ENCODE peak calls at places on chromosome 5, in four cellular contexts. D, Y, W and Q are unnamed samples.

GRCh38 chr5:179212870-179213269 is 132.4 kb downstream of the ADAMTS2 start:
- DNase-seq in D (no peak), Y (peak), W (no peak), Q (no peak)

GRCh38 chr5:130773813-130774212 is 391.2 kb downstream of the HINT1 start:
- DNase-seq in D (peak), Y (peak), W (no peak), Q (no peak)

GRCh38 chr5:151098185-151098813 is 17.5 kb upstream of the TNIP1 start:
- DNase-seq in D (no peak), Y (no peak), W (no peak), Q (no peak)

GRCh38 chr5:77957-78804 is 13.8 kb upstream of the PLEKHG4B start:
- DNase-seq in D (peak), Y (peak), W (no peak), Q (no peak)

GRCh38 chr5:59810041-59810440 is 83.5 kb downstream of the PDE4D start:
- DNase-seq in D (peak), Y (peak), W (peak), Q (peak)

GRCh38 chr5:1867815-1868143 is 14.9 kb downstream of the IRX4 start:
- DNase-seq in D (no peak), Y (no peak), W (no peak), Q (no peak)

GRCh38 chr5:177308740-177309139 is 3.0 kb downstream of the MXD3 start:
- DNase-seq in D (no peak), Y (no peak), W (no peak), Q (no peak)

GRCh38 chr5:94045839-94046782 is 304.7 kb upstream of the POU5F2 start:
- DNase-seq in D (no peak), Y (no peak), W (no peak), Q (no peak)

GRCh38 chr5:169433221-169433651 is 132.3 kb upstream of the SLIT3 start:
- DNase-seq in D (no peak), Y (no peak), W (no peak), Q (no peak)

GRCh38 chr5:171543486-171543885 is 124.0 kb downstream of the FGF18 start:
- DNase-seq in D (no peak), Y (peak), W (no peak), Q (no peak)

GRCh38 chr5:116455061-116455460 is 119.6 kb downstream of the SEMA6A start:
- DNase-seq in D (peak), Y (peak), W (no peak), Q (no peak)

GRCh38 chr5:59840200-59840601 is 53.3 kb downstream of the PDE4D start:
- DNase-seq in D (peak), Y (peak), W (no peak), Q (no peak)

GRCh38 chr5:148791334-148791667 is 35.1 kb upstream of the ADRB2 start:
- DNase-seq in D (peak), Y (peak), W (no peak), Q (peak)

GRCh38 chr5:171766875-171767274 is 18.7 kb upstream of the SMIM23 start:
- DNase-seq in D (no peak), Y (no peak), W (no peak), Q (no peak)

GRCh38 chr5:141958113-141958512 is at the start of gene PCDH12:
- DNase-seq in D (peak), Y (peak), W (no peak), Q (no peak)

GRCh38 chr5:85920984-85921383 is 696.8 kb upstream of the COX7C start:
- DNase-seq in D (no peak), Y (no peak), W (no peak), Q (no peak)

GRCh38 chr5:122222580-122222979 is 89.5 kb upstream of the SNCAIP start:
- DNase-seq in D (no peak), Y (no peak), W (no peak), Q (no peak)

GRCh38 chr5:108788142-108788541 is 40.4 kb downstream of the FER start:
- DNase-seq in D (no peak), Y (no peak), W (no peak), Q (no peak)

GRCh38 chr5:91643796-91644195 is 260.7 kb upstream of the ARRDC3 start:
- DNase-seq in D (no peak), Y (no peak), W (no peak), Q (no peak)

GRCh38 chr5:68303038-68303738 is 87.6 kb downstream of the PIK3R1 start:
- DNase-seq in D (peak), Y (peak), W (no peak), Q (no peak)

GRCh38 chr5:142644640-142645361 is 41.1 kb downstream of the FGF1 start:
- DNase-seq in D (peak), Y (peak), W (no peak), Q (no peak)

GRCh38 chr5:112533315-112533867 is 114.3 kb upstream of the EPB41L4A start:
- DNase-seq in D (peak), Y (peak), W (no peak), Q (no peak)

GRCh38 chr5:77232959-77233358 is 22.5 kb downstream of the PDE8B start:
- DNase-seq in D (peak), Y (no peak), W (no peak), Q (peak)

GRCh38 chr5:34717426-34718327 is 61.5 kb downstream of the RAI14 start:
- DNase-seq in D (peak), Y (peak), W (no peak), Q (no peak)

GRCh38 chr5:175517824-175518450 is 39.6 kb downstream of the SFXN1 start:
- DNase-seq in D (peak), Y (peak), W (peak), Q (no peak)

GRCh38 chr5:10454591-10455272 is 13.1 kb downstream of the ROPN1L start:
- DNase-seq in D (peak), Y (peak), W (no peak), Q (no peak)

GRCh38 chr5:23484094-23484493 is 23.3 kb upstream of the PRDM9 start:
- DNase-seq in D (peak), Y (no peak), W (no peak), Q (no peak)

GRCh38 chr5:78627766-78628165 is 20.8 kb downstream of the LHFPL2 start:
- DNase-seq in D (no peak), Y (peak), W (no peak), Q (no peak)

GRCh38 chr5:32581010-32581785 is 4.2 kb upstream of the SUB1 start:
- DNase-seq in D (no peak), Y (peak), W (no peak), Q (no peak)

GRCh38 chr5:53464722-53465121 is 15.7 kb upstream of the FST start:
- DNase-seq in D (no peak), Y (no peak), W (no peak), Q (no peak)

GRCh38 chr5:14714706-14715105 is 50.2 kb downstream of the OTULIN start:
- DNase-seq in D (peak), Y (no peak), W (no peak), Q (no peak)

GRCh38 chr5:4815002-4815401 is 325.1 kb upstream of the ADAMTS16 start:
- DNase-seq in D (no peak), Y (no peak), W (no peak), Q (no peak)

GRCh38 chr5:140145818-140146522 is 20.2 kb downstream of the IGIP start:
- DNase-seq in D (no peak), Y (peak), W (peak), Q (peak)